ENCODE peak calls at places on chromosomes 11 and 22, in seven cellular contexts. S is thoracic aorta, Z is endothelial cell of umbilical vein, B is esophagus muscularis mucosa, H is colonic mucosa, R is neural progenitor cell, A is fibroblast of lung. F is an unnamed sample. For H3K36me3, the result is how much of the 10 kb centered on the place peaks cover.

GRCh38 chr11:104572279-104572678 is 326.0 kb downstream of the CASP12 start:
- DNase-seq in S (no peak), Z (peak), B (no peak), H (no peak), R (no peak), A (peak), F (no peak)

GRCh38 chr11:65396769-65397745 is 10.6 kb downstream of the FRMD8 start:
- DNase-seq in S (no peak), Z (no peak), B (no peak), H (no peak), R (no peak), A (no peak), F (no peak)

GRCh38 chr22:38699784-38700183 is 959 bp downstream of the JOSD1 start:
- DNase-seq in S (no peak), Z (no peak), B (no peak), H (peak), R (no peak), A (peak), F (peak)

GRCh38 chr22:47210686-47211085 is 448.2 kb downstream of the TBC1D22A start:
- DNase-seq in S (no peak), Z (no peak), B (no peak), H (peak), R (no peak), A (no peak), F (no peak)

GRCh38 chr22:36332623-36333331 is 55.0 kb downstream of the MYH9 start:
- DNase-seq in S (no peak), Z (peak), B (no peak), H (peak), R (no peak), A (peak), F (peak)

GRCh38 chr11:35523351-35523768 is 2.1 kb downstream of the PAMR1 start:
- DNase-seq in S (no peak), Z (no peak), B (no peak), H (no peak), R (no peak), A (no peak), F (peak)

GRCh38 chr11:13776134-13776815 is 107.8 kb downstream of the FAR1 start:
- DNase-seq in S (no peak), Z (no peak), B (no peak), H (no peak), R (peak), A (no peak), F (no peak)

GRCh38 chr11:3106736-3107524 is 49.7 kb upstream of the CARS1 start:
- DNase-seq in S (no peak), Z (no peak), B (no peak), H (peak), R (no peak), A (no peak), F (no peak)

GRCh38 chr11:44632466-44633123 is 67.1 kb downstream of the CD82 start:
- DNase-seq in S (no peak), Z (peak), B (peak), H (peak), R (peak), A (peak), F (no peak)

GRCh38 chr11:11148104-11148509 is 204.9 kb downstream of the CSNK2A3 start:
- DNase-seq in S (peak), Z (no peak), B (peak), H (no peak), R (peak), A (peak), F (peak)

GRCh38 chr22:43531651-43532050 is 119.8 kb downstream of the MPPED1 start:
- DNase-seq in S (no peak), Z (no peak), B (no peak), H (no peak), R (no peak), A (no peak), F (no peak)

GRCh38 chr22:49983148-49984042 is 22.8 kb downstream of the PIM3 start:
- DNase-seq in S (no peak), Z (no peak), B (no peak), H (no peak), R (peak), A (no peak), F (peak)
- H3K4me3 ChIP-seq in S (peak), Z (no peak), B (peak), H (peak), R (peak), A (no peak), F (no peak)

GRCh38 chr11:61352038-61352437 is 9.6 kb downstream of the CYB561A3 start:
- DNase-seq in S (no peak), Z (no peak), B (no peak), H (no peak), R (no peak), A (no peak), F (no peak)
- H3K36me3 ChIP-seq in S (under half), Z (under half), B (half or more), H (under half), R (under half), A (under half), F (half or more)

DNA sequence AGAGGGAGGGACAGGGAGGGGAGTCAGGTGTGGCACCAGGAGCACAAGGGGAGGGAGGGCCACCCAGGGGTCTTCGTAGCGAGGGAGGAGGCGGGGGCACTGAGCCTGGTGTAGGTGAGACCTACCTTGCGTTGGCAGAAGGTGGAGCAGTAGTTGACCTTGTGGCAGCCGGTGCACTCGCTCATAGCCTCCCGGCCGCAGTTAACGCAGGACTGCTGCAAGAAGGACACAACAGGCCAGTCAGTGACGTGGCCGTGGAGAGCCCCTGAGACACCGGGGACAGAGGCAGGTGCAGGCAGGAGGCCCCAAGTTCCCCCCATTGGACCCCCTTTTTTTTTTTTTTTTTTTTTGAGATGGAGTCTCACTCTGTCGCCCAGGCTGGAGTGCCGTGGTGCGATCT is 16.8 kb downstream of the DRD4 start:
- DNase-seq in S (no peak), Z (no peak), B (no peak), H (no peak), R (no peak), A (no peak), F (no peak)
- H3K27ac ChIP-seq in S (no peak), Z (no peak), B (no peak), H (no peak), R (no peak), A (no peak), F (no peak)

GRCh38 chr11:123191939-123192338 is 3.1 kb downstream of the CLMP start:
- DNase-seq in S (no peak), Z (no peak), B (no peak), H (no peak), R (no peak), A (no peak), F (no peak)
- H3K4me3 ChIP-seq in S (peak), Z (no peak), B (peak), H (no peak), R (no peak), A (no peak), F (no peak)

GRCh38 chr11:68601147-68601546 is 83.2 kb upstream of the GAL start:
- DNase-seq in S (no peak), Z (no peak), B (no peak), H (no peak), R (no peak), A (no peak), F (no peak)
- H3K36me3 ChIP-seq in S (half or more), Z (under half), B (half or more), H (half or more), R (under half), A (under half), F (half or more)

DNA sequence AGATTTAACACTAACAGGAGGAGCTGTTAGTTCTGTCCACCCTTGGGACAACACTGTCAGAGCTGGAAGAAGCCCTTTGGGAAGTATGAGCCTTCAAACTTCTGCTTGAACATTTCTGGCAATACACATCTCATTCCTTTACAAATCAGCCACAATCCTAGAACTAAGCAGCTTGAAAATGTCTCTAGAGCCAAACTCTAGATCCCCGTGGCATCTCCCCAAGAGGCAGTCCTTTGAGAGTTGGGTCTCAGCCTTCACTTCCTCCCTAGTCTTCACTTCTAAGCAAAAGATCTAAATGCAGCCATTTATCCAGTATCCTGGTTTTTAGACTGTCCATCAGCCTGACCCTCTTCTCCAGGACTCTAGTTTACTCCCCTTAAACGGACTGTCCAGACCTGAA is 26.9 kb downstream of the ARFGAP2 start:
- DNase-seq in S (no peak), Z (no peak), B (no peak), H (no peak), R (no peak), A (no peak), F (no peak)
- H3K27ac ChIP-seq in S (no peak), Z (no peak), B (no peak), H (no peak), R (no peak), A (no peak), F (no peak)

GRCh38 chr22:29307658-29308147 is 1.3 kb downstream of the GAS2L1 start:
- DNase-seq in S (no peak), Z (no peak), B (no peak), H (no peak), R (peak), A (peak), F (no peak)

GRCh38 chr22:29306830-29307657 is 594 bp downstream of the GAS2L1 start:
- DNase-seq in S (no peak), Z (peak), B (no peak), H (peak), R (peak), A (peak), F (peak)

GRCh38 chr22:29308791-29309262 is 2.4 kb downstream of the GAS2L1 start:
- DNase-seq in S (no peak), Z (peak), B (no peak), H (no peak), R (no peak), A (peak), F (peak)

GRCh38 chr22:29309332-29310064 is 3.0 kb downstream of the GAS2L1 start:
- DNase-seq in S (no peak), Z (peak), B (no peak), H (peak), R (no peak), A (no peak), F (no peak)

GRCh38 chr22:29308148-29308790 is 1.8 kb downstream of the GAS2L1 start:
- DNase-seq in S (no peak), Z (no peak), B (no peak), H (no peak), R (no peak), A (no peak), F (peak)
- H3K4me3 ChIP-seq in S (peak), Z (no peak), B (peak), H (no peak), R (no peak), A (no peak), F (no peak)

GRCh38 chr11:69462106-69463045 is 19.1 kb upstream of the LINC01488 start:
- DNase-seq in S (no peak), Z (no peak), B (no peak), H (peak), R (no peak), A (no peak), F (no peak)

GRCh38 chr11:69465236-69466000 is 16.0 kb upstream of the LINC01488 start:
- DNase-seq in S (no peak), Z (no peak), B (no peak), H (peak), R (no peak), A (no peak), F (no peak)

GRCh38 chr11:69464621-69464960 is 16.9 kb upstream of the LINC01488 start:
- DNase-seq in S (no peak), Z (no peak), B (no peak), H (peak), R (no peak), A (no peak), F (no peak)

GRCh38 chr11:69463181-69463891 is 18.1 kb upstream of the LINC01488 start:
- DNase-seq in S (no peak), Z (no peak), B (no peak), H (no peak), R (peak), A (peak), F (peak)

DNA sequence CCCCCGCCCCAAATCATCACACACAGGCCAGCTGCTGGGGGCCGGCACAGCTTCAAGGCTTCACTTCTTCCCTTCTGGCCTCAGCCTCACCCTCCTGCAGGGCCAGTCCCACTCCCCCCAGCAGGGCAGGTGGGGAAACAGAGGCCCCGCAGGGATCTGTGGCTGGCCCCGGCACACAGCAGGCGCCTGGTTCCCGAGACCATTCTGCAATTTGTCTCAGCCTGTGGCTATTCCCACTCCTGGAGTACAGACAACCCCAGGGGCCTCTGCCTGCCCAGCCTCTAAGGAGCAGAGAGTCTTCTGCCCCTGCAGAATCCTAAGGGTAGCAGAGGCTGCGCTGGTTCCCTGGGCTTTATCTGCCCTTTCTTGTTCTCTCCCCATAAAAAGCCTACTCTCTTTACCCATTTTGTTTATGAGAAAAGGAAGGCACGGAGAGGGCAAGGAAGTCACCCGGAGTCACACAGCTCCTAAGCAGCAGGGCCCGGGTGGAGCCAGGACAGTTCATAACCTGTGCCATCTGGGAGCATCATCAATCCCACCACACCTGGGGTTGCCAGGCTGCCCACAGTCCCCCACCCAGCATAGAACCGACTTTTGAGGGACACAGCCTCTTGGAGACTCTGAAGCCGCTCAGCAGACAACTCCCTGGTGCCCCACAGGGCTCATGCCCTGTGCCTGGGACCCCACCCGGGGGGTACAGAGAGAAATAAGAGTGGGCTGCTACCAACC is 17.4 kb upstream of the LINC01488 start:
- DNase-seq in S (no peak), Z (no peak), B (no peak), H (no peak), R (no peak), A (no peak), F (no peak)
- H3K36me3 ChIP-seq in S (under half), Z (under half), B (under half), H (under half), R (under half), A (under half), F (under half)